ENCODE peak calls at places on chromosomes 12 and 14, in nine cellular contexts. V, R, W, A, K, O, D, Z and J are unnamed samples. For H3K27me3 and H3K4me1, the result is how much of the 10 kb centered on the place peaks cover.

GRCh38 chr12:263574-263973 is 938 bp upstream of the SLC6A13 start:
- DNase-seq in V (no peak), R (no peak), W (no peak), A (no peak), K (peak), O (no peak), D (no peak), Z (no peak), J (no peak)

GRCh38 chr12:1529228-1529861 is 65.0 kb downstream of the FBXL14 start:
- DNase-seq in V (no peak), R (no peak), W (no peak), A (no peak), K (peak), O (no peak), D (no peak), Z (no peak), J (no peak)

GRCh38 chr14:64510825-64511679 is 6.5 kb downstream of the ZBTB1 start:
- DNase-seq in V (peak), R (peak), W (peak), A (peak), K (peak), O (peak), D (no peak), Z (peak), J (peak)

GRCh38 chr12:27542628-27543027 is 18.6 kb downstream of the PPFIBP1 start:
- DNase-seq in V (no peak), R (peak), W (no peak), A (no peak), K (peak), O (no peak), D (no peak), Z (no peak), J (no peak)

GRCh38 chr12:90086281-90086680 is 377.6 kb upstream of the ATP2B1 start:
- DNase-seq in V (no peak), R (no peak), W (no peak), A (no peak), K (peak), O (no peak), D (no peak), Z (no peak), J (no peak)

GRCh38 chr14:102485693-102486512 is 23.7 kb downstream of the ANKRD9 start:
- DNase-seq in V (no peak), R (no peak), W (no peak), A (no peak), K (no peak), O (no peak), D (no peak), Z (no peak), J (no peak)

GRCh38 chr12:112386726-112387125 is 4.5 kb upstream of the HECTD4 start:
- DNase-seq in V (no peak), R (no peak), W (no peak), A (no peak), K (peak), O (no peak), D (peak), Z (peak), J (no peak)

GRCh38 chr14:95287176-95287754 is 32.4 kb downstream of the CLMN start:
- DNase-seq in V (no peak), R (no peak), W (no peak), A (no peak), K (no peak), O (no peak), D (no peak), Z (no peak), J (no peak)

GRCh38 chr12:120061815-120062214 is 54.7 kb downstream of the RAB35 start:
- DNase-seq in V (no peak), R (no peak), W (no peak), A (no peak), K (no peak), O (no peak), D (no peak), Z (no peak), J (no peak)

GRCh38 chr14:28759658-28760313 is 6.8 kb upstream of the FOXG1 start:
- DNase-seq in V (no peak), R (no peak), W (no peak), A (no peak), K (no peak), O (no peak), D (no peak), Z (no peak), J (no peak)
- H3K27me3 ChIP-seq in V (under half), R (half or more), W (half or more), A (under half), K (half or more), O (under half), D (half or more), Z (half or more), J (half or more)

GRCh38 chr14:61519735-61520134 is 175.6 kb upstream of the HIF1A start:
- DNase-seq in V (no peak), R (no peak), W (no peak), A (no peak), K (no peak), O (no peak), D (no peak), Z (no peak), J (no peak)

GRCh38 chr14:61519106-61519505 is 176.2 kb upstream of the HIF1A start:
- DNase-seq in V (no peak), R (no peak), W (no peak), A (no peak), K (no peak), O (no peak), D (no peak), Z (no peak), J (no peak)

GRCh38 chr14:61517861-61518802 is 177.2 kb upstream of the HIF1A start:
- DNase-seq in V (no peak), R (no peak), W (no peak), A (no peak), K (no peak), O (no peak), D (no peak), Z (no peak), J (no peak)

GRCh38 chr14:61521773-61522172 is 173.5 kb upstream of the HIF1A start:
- DNase-seq in V (no peak), R (no peak), W (no peak), A (no peak), K (no peak), O (no peak), D (no peak), Z (no peak), J (no peak)

DNA sequence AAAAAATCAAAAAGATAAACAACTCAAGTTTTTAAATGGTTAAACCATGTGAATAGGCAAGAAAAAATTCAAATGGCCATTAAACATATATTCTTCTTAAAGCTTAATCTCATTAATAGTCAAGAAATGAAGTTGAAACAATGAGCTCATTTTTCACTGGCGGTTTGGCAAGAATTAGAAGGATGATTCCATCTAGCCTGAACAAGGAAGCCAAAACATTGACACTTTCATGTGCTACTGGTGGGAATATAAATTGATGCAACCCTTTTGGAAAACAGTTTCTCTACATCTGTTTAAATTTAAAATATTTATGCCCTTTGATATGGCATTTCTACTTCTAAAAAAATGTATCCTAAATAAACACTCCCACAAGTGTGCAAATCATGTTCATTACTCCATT is 174.8 kb upstream of the HIF1A start:
- DNase-seq in V (no peak), R (no peak), W (no peak), A (no peak), K (peak), O (no peak), D (no peak), Z (no peak), J (no peak)
- H3K4me1 ChIP-seq in V (under half), R (under half), W (under half), A (under half), K (half or more), O (half or more), D (under half), Z (under half), J (half or more)

GRCh38 chr14:36649872-36650650 is 11.6 kb upstream of the PAX9 start:
- DNase-seq in V (no peak), R (no peak), W (no peak), A (no peak), K (no peak), O (no peak), D (no peak), Z (no peak), J (no peak)
- H3K27me3 ChIP-seq in V (under half), R (under half), W (half or more), A (under half), K (half or more), O (under half), D (half or more), Z (half or more), J (under half)

DNA sequence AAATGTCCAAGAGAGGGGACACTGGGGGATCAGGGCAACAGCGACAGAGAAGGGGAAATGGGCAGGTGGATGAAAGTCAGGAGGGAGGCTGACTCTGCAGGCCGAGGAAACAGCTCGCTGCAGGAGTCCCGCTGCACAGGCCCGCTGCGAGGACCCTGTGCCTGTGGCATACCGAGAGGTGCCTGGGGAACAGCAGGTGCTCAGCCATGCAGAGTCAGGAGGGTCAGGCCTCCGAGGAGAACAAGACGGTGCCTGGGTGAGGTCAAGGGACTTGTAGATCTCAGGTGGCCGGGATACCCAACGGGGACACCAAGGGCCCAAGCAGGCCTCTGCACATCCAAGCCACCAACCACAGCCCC is 67.6 kb downstream of the NCOR2 start:
- DNase-seq in V (no peak), R (no peak), W (no peak), A (no peak), K (no peak), O (no peak), D (no peak), Z (no peak), J (no peak)
- H3K4me1 ChIP-seq in V (under half), R (under half), W (under half), A (under half), K (under half), O (under half), D (half or more), Z (under half), J (under half)

GRCh38 chr14:101056446-101056845 is 152.9 kb upstream of the RTL1 start:
- DNase-seq in V (no peak), R (no peak), W (no peak), A (no peak), K (peak), O (no peak), D (no peak), Z (peak), J (no peak)

GRCh38 chr14:101055106-101055662 is 151.7 kb upstream of the RTL1 start:
- DNase-seq in V (no peak), R (no peak), W (no peak), A (no peak), K (no peak), O (no peak), D (peak), Z (peak), J (no peak)

GRCh38 chr14:101058571-101058970 is 155.0 kb upstream of the RTL1 start:
- DNase-seq in V (no peak), R (peak), W (no peak), A (no peak), K (peak), O (no peak), D (no peak), Z (peak), J (no peak)

GRCh38 chr14:101055776-101056374 is 152.4 kb upstream of the RTL1 start:
- DNase-seq in V (no peak), R (no peak), W (no peak), A (no peak), K (no peak), O (no peak), D (no peak), Z (peak), J (no peak)

GRCh38 chr14:101057394-101057793 is 153.9 kb upstream of the RTL1 start:
- DNase-seq in V (no peak), R (no peak), W (no peak), A (no peak), K (no peak), O (no peak), D (no peak), Z (no peak), J (no peak)
- H3K27me3 ChIP-seq in V (under half), R (under half), W (under half), A (under half), K (under half), O (under half), D (under half), Z (under half), J (under half)